ENCODE peak calls at places on chromosome 14, in five cellular contexts. I, U, D, R and Z are unnamed samples.

GRCh38 chr14:24556756-24557155 is 19.3 kb downstream of the CTSG start:
- DNase-seq in D (no peak), U (no peak), R (no peak), I (no peak), Z (no peak)

GRCh38 chr14:103492572-103492971 is 30.1 kb downstream of the CKB start:
- DNase-seq in R (no peak), I (no peak), D (no peak), U (no peak), Z (no peak)

GRCh38 chr14:54809767-54810166 is 92.9 kb downstream of the GCH1 start:
- DNase-seq in D (no peak), U (no peak), I (no peak), R (no peak), Z (no peak)

GRCh38 chr14:75437201-75438143 is 9.7 kb downstream of the JDP2 start:
- DNase-seq in I (no peak), R (no peak), D (no peak), U (no peak), Z (no peak)

GRCh38 chr14:73494593-73494992 is 3.9 kb downstream of the RIOX1 start:
- DNase-seq in R (no peak), D (no peak), I (no peak), U (no peak), Z (no peak)

GRCh38 chr14:105394714-105395537 is 3.4 kb upstream of the TEX22 start:
- DNase-seq in D (no peak), R (no peak), I (no peak), U (no peak), Z (no peak)

GRCh38 chr14:45039390-45039789 is 44.5 kb upstream of the PRPF39 start:
- DNase-seq in D (no peak), U (no peak), R (no peak), I (no peak), Z (no peak)

GRCh38 chr14:28671425-28671824 is 95.2 kb upstream of the FOXG1 start:
- DNase-seq in U (no peak), D (no peak), I (no peak), R (no peak), Z (no peak)

GRCh38 chr14:57732886-57733285 is 133.0 kb downstream of the SLC35F4 start:
- DNase-seq in R (no peak), I (no peak), U (no peak), D (no peak), Z (no peak)

GRCh38 chr14:81536125-81536771 is 2.6 kb upstream of the SEL1L start:
- DNase-seq in R (no peak), U (no peak), I (no peak), D (no peak), Z (no peak)

GRCh38 chr14:54503476-54503875 is 6.2 kb upstream of the CGRRF1 start:
- DNase-seq in U (no peak), D (peak; percentile 64), I (no peak), R (no peak), Z (no peak)

GRCh38 chr14:95023886-95024285 is 133.4 kb downstream of the DICER1 start:
- DNase-seq in U (no peak), I (no peak), R (no peak), D (no peak), Z (no peak)

GRCh38 chr14:103535081-103535890 is 6.3 kb downstream of the TRMT61A start:
- DNase-seq in U (no peak), D (no peak), R (no peak), I (no peak), Z (no peak)

GRCh38 chr14:61258985-61259384 is 22.2 kb downstream of the TMEM30B start:
- DNase-seq in I (no peak), D (no peak), R (no peak), U (no peak), Z (no peak)

GRCh38 chr14:50044040-50044651 is 72.2 kb downstream of the VCPKMT start:
- DNase-seq in D (no peak), I (no peak), R (no peak), U (no peak), Z (no peak)

GRCh38 chr14:105364100-105364708 is 34.1 kb upstream of the TEX22 start:
- DNase-seq in R (no peak), D (no peak), U (peak; percentile 20), I (peak; percentile 74), Z (no peak)

GRCh38 chr14:23910081-23910875 is 43.3 kb upstream of the DHRS4 start:
- DNase-seq in I (peak; percentile 61), R (no peak), D (peak; percentile 81), U (peak; percentile 69), Z (peak; percentile 92)

GRCh38 chr14:33352821-33353220 is 414.1 kb downstream of the NPAS3 start:
- DNase-seq in I (no peak), R (no peak), U (no peak), D (no peak), Z (no peak)

GRCh38 chr14:102234331-102235264 is 70.4 kb downstream of the MOK start:
- DNase-seq in D (no peak), R (no peak), I (no peak), U (no peak), Z (no peak)

GRCh38 chr14:49984419-49984818 is 91.5 kb downstream of the ARF6 start:
- DNase-seq in U (no peak), I (no peak), R (no peak), D (no peak), Z (no peak)

GRCh38 chr14:60514378-60515243 is 5.7 kb downstream of the SIX6 start:
- DNase-seq in I (peak; percentile 13), D (peak; percentile 41), U (peak; percentile 17), R (no peak), Z (no peak)

DNA sequence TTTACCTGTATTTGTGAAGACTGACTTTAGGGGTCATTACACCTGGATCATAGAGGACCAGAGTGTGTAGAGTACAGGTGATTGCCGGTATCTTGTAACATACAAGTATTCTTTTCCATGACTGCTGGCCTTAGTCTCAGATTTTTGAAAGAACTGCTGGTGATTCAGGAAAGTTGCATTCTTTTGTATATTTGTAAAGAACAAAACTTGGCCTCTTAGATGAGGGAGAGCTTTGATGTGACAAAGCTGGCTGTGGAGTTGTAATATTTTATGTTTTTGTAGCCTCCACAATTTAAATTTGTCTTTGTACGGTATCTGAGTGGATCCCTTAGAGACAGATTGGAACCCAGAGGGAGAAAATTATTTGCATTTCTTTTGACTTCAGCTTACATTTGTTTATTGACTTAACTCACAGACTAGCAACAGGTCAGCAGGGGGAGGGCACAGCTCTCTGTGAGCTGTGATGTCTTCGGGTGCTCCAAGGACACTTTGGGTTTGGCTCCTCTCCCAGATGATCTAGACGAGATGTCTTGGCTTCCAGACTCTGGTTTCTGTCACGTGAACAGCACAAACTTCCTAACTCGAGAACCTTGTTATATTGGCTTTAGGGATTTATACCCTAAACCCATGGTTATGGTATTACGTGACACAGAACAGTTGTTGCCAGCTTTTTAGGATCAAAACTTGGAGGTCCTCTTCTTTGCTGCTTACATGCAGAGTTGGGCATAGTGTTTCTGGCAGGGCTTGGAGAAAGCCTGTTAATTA is 65.9 kb downstream of the DAAM1 start:
- DNase-seq in I (no peak), U (no peak), D (no peak), R (no peak), Z (no peak)
- TF ChIP-seq HDAC2 in I (no peak), U (no peak), D (no peak), R (no peak), Z (no peak)

GRCh38 chr14:47262801-47263200 is 412.6 kb downstream of the MDGA2 start:
- DNase-seq in I (no peak), R (no peak), D (no peak), U (no peak), Z (no peak)
- TF ChIP-seq HDAC2 in I (no peak), R (no peak), D (no peak), U (no peak), Z (no peak)

GRCh38 chr14:96663076-96663475 is 134.1 kb upstream of the VRK1 start:
- DNase-seq in I (no peak), U (no peak), R (no peak), D (no peak), Z (peak; percentile 38)

GRCh38 chr14:96660667-96661066 is 136.5 kb upstream of the VRK1 start:
- DNase-seq in U (no peak), D (no peak), R (no peak), I (no peak), Z (peak; percentile 52)

GRCh38 chr14:96661244-96661969 is 135.8 kb upstream of the VRK1 start:
- DNase-seq in D (no peak), R (no peak), I (no peak), U (no peak), Z (peak; percentile 39)

GRCh38 chr14:96663491-96664067 is 133.6 kb upstream of the VRK1 start:
- DNase-seq in I (peak; percentile 64), U (no peak), R (no peak), D (no peak), Z (no peak)

DNA sequence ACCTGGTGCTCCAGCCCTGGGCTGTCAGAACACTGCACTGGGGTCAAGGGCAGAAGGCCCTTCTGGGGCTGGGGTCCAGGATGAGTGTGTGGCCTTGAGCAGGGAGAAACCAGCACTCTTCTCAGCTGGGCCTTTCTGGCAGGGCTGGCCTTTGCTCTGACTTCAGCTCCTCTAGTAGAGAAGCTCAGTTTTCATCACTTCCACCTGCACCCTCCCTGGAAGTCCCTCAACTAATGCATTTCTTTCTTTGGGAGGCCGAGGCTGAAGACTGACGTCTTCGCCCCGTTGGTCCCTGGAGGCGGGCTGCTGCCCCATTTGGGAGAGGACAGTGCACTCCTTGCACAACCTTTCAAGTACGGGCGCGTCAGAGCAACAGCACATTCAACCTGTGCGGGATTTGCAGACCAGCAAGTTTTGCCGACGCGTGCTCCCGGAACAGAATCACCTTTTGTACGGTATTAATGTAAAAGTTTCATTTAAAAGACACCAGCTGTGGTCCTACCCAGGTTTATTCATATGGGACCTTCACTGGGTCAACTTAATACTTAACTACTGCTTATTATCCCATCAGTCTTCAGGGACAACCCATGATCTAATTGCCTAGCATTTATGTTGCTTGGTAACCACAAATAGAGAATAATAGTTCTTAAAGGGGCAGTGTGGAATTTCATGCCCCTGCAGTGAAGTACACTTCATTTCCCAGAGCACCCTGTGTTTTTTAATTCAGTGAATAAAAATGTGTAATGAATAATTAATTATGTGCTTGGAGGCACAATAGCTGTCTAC is 134.9 kb upstream of the VRK1 start:
- DNase-seq in R (no peak), D (no peak), I (no peak), U (no peak), Z (no peak)
- TF ChIP-seq HDAC2 in R (no peak), D (no peak), I (no peak), U (no peak), Z (no peak)

GRCh38 chr14:69316449-69317391 is 56.8 kb downstream of the GALNT16 start:
- DNase-seq in R (no peak), D (no peak), I (no peak), U (peak; percentile 84), Z (no peak)

GRCh38 chr14:69318901-69319475 is 59.0 kb downstream of the GALNT16 start:
- DNase-seq in I (no peak), U (no peak), R (no peak), D (no peak), Z (no peak)

GRCh38 chr14:69318241-69318640 is 58.3 kb downstream of the GALNT16 start:
- DNase-seq in U (no peak), I (no peak), D (no peak), R (no peak), Z (no peak)

GRCh38 chr14:69317780-69318179 is 57.8 kb downstream of the GALNT16 start:
- DNase-seq in I (no peak), R (no peak), U (no peak), D (no peak), Z (peak; percentile 34)

GRCh38 chr14:69317392-69317755 is 57.4 kb downstream of the GALNT16 start:
- DNase-seq in U (no peak), D (no peak), R (no peak), I (no peak), Z (no peak)
- TF ChIP-seq HDAC2 in U (no peak), D (no peak), R (no peak), I (no peak), Z (no peak)

GRCh38 chr14:69299286-69300035 is 39.5 kb downstream of the GALNT16 start:
- DNase-seq in U (no peak), R (no peak), I (no peak), D (no peak), Z (peak; percentile 55)
- TF ChIP-seq HDAC2 in U (no peak), R (no peak), I (no peak), D (no peak), Z (no peak)